ENCODE peak calls at places on chromosomes 2 and 18, in six cellular contexts. O is GM12891, F is K562, Q is HepG2, V is H1, I is GM12878. H is an unnamed sample.
A peak's percentile ranks its signal among the peaks of the same experiment; 100 is the strongest.

GRCh38 chr2:227908266-227909054 is 37.0 kb downstream of the DAW1 start:
- DNase-seq in Q (no peak), F (no peak), I (no peak), O (no peak), V (no peak), H (no peak)

GRCh38 chr2:6828299-6828584 is 37.5 kb downstream of the CMPK2 start:
- DNase-seq in F (no peak), O (no peak), V (no peak), I (no peak), Q (peak; percentile 26), H (no peak)

GRCh38 chr2:234730066-234730640 is 221.7 kb upstream of the SH3BP4 start:
- DNase-seq in O (no peak), V (no peak), F (no peak), I (no peak), Q (no peak), H (no peak)

GRCh38 chr2:68774569-68775271 is 40.1 kb downstream of the ARHGAP25 start:
- DNase-seq in V (no peak), O (peak; percentile 56), I (peak; percentile 54), Q (no peak), F (peak; percentile 65), H (peak; percentile 67)

GRCh38 chr18:32804126-32804888 is 31.5 kb upstream of the KLHL14 start:
- DNase-seq in Q (peak; percentile 98), O (no peak), F (no peak), V (no peak), I (no peak), H (no peak)

GRCh38 chr2:126653102-126653501 is 2.9 kb upstream of the GYPC start:
- DNase-seq in Q (no peak), I (no peak), F (no peak), O (no peak), V (peak; percentile 11), H (no peak)

GRCh38 chr2:23524261-23524706 is 139.3 kb downstream of the KLHL29 start:
- DNase-seq in F (no peak), V (no peak), I (no peak), O (no peak), Q (no peak), H (no peak)

GRCh38 chr2:215843579-215843978 is 169.8 kb downstream of the MREG start:
- DNase-seq in I (no peak), V (no peak), F (no peak), O (no peak), Q (peak; percentile 38), H (no peak)

GRCh38 chr2:30165050-30165520 is 18.3 kb downstream of the YPEL5 start:
- DNase-seq in V (no peak), I (peak; percentile 57), O (peak; percentile 59), Q (peak; percentile 95), F (peak; percentile 89), H (peak; percentile 43)

GRCh38 chr2:134836986-134837385 is 1.4 kb upstream of the ACMSD start:
- DNase-seq in Q (no peak), I (no peak), V (no peak), F (no peak), O (no peak), H (no peak)

GRCh38 chr2:103361712-103362111 is 599.9 kb downstream of the TMEM182 start:
- DNase-seq in O (no peak), V (no peak), Q (no peak), I (no peak), F (peak; percentile 14), H (no peak)

GRCh38 chr2:63654959-63655358 is 66.2 kb downstream of the MDH1 start:
- DNase-seq in I (peak; percentile 26), V (no peak), F (no peak), O (peak; percentile 20), Q (no peak), H (no peak)

GRCh38 chr18:54444309-54444914 is 86.7 kb downstream of the C18orf54 start:
- DNase-seq in F (peak; percentile 27), Q (peak; percentile 32), O (peak; percentile 5), I (no peak), V (peak; percentile 81), H (no peak)

GRCh38 chr18:54774971-54775665 is 53.2 kb upstream of the RAB27B start:
- DNase-seq in O (no peak), F (no peak), Q (no peak), V (no peak), I (no peak), H (no peak)

DNA sequence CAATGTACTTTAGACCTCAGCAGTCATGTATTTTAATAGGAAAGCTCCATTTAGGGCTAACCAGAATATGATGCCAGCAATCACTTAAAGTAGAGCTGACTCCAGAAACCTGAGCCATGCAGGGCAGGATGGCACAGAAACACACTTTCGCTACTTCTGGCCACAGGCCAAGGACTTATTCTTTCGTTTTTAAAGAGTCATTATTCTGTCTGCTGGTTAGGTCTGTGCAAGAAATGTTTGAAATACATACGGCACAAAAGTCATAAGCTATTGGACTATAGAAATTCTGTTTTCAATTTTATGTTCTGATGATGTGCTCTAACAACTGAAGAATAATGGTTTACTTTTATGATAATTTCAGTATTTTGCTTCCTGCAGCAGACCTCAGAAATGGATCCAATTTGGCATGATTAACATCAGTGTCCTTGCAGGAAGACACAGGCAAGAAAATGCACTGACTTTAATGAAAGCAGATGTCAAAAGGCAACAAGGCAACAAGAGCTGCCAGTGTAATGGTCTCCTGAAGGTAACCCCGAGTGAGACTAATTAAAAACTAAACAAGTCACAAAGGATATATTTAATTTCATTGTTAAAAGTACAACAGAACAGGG is 114.4 kb upstream of the CHRNA1 start:
- DNase-seq in F (no peak), V (no peak), O (no peak), I (no peak), Q (no peak), H (no peak)
- TF ChIP-seq TAF1 in F (no peak), V (no peak), O (no peak), I (no peak), Q (no peak), H (no peak)

GRCh38 chr2:170771049-170771937 is 1.1 kb downstream of the ERICH2 start:
- DNase-seq in Q (peak; percentile 30), F (no peak), I (no peak), V (peak; percentile 77), O (no peak), H (no peak)
- TF ChIP-seq POLR2A in Q (no peak), F (peak; percentile 59), I (no peak), V (peak; percentile 10), O (no peak), H (no peak)

GRCh38 chr18:10460414-10461018 is 6.1 kb downstream of the APCDD1 start:
- DNase-seq in O (no peak), Q (no peak), I (no peak), V (no peak), F (no peak), H (no peak)
- TF ChIP-seq POLR2AphosphoS5 in O (no peak), Q (no peak), I (no peak), V (no peak), F (no peak), H (no peak)

DNA sequence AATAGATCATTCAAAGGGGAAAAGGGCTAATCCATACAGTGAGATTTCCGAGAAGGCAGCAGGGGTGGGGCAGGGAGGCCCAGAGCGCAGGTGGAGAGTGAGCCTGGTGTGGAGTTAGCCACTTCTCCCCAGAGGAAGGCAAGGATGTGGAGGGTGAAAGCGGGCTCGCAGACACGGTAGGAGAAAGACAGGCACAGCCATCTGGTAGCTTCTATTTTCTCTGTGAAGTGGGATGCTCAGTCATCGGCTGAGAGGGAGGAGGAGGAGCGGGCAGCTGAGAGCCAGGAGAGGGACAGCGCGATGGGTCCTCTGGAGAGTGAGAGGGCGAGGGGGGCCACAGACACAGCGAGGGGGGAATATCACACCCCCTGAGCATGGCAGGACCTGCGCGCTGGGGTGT is 153.3 kb upstream of the NDUFV2 start:
- DNase-seq in I (no peak), F (no peak), O (no peak), Q (no peak), V (no peak), H (no peak)
- TF ChIP-seq TAF1 in I (no peak), F (no peak), O (no peak), Q (no peak), V (no peak), H (no peak)

GRCh38 chr2:55010149-55010591 is 40.1 kb downstream of the RTN4 start:
- DNase-seq in V (no peak), Q (no peak), F (no peak), O (peak; percentile 17), I (peak; percentile 60), H (peak; percentile 3)
- TF ChIP-seq POLR2A in V (no peak), Q (no peak), F (no peak), O (peak; percentile 48), I (peak; percentile 53), H (no peak)

GRCh38 chr18:23609390-23610008 is 23.2 kb upstream of the NPC1 start:
- DNase-seq in I (no peak), Q (no peak), V (no peak), O (no peak), F (no peak), H (no peak)
- TF ChIP-seq POLR2AphosphoS5 in I (no peak), Q (no peak), V (no peak), O (no peak), F (no peak), H (no peak)

GRCh38 chr18:24727685-24728084 is 267.2 kb downstream of the HRH4 start:
- DNase-seq in O (no peak), Q (no peak), V (peak; percentile 51), F (no peak), I (no peak), H (no peak)
- TF ChIP-seq TAF1 in O (no peak), Q (no peak), V (no peak), F (no peak), I (no peak), H (no peak)

GRCh38 chr18:70288851-70289328 is at the start of gene SOCS6:
- DNase-seq in I (no peak), V (peak; percentile 76), F (peak; percentile 55), Q (no peak), O (peak; percentile 69), H (peak; percentile 73)
- TF ChIP-seq POLR2A in I (peak; percentile 85), V (peak; percentile 88), F (peak; percentile 37), Q (peak; percentile 50), O (peak; percentile 56), H (peak; percentile 82)